ENCODE peak calls at places on chromosome 1, in ten cellular contexts. W is heart left ventricle; E is tibial nerve; A is Karpas-422; M is heart right ventricle; J is T-helper 2 cell; Z is aorta; T is activated CD4-positive, CD25-positive, alpha-beta regulatory T cell treated with anti-CD3 and anti-CD28 coated beads, Interleukin-2, amount 50 U/mL, for 16 hours; P is amniotic stem cell; N is smooth muscle cell of the brain vasculature. F is an unnamed sample.

GRCh38 chr1:43706598-43707190 is 642 bp upstream of the ST3GAL3 start:
- DNase-seq in W (no peak), E (no peak), A (peak), M (no peak), J (no peak), Z (no peak), T (no peak), P (no peak), N (no peak), F (peak)

GRCh38 chr1:103208844-103209243 is 100.5 kb upstream of the COL11A1 start:
- DNase-seq in W (no peak), E (no peak), A (no peak), M (no peak), J (no peak), Z (no peak), T (no peak), P (no peak), N (no peak), F (no peak)

GRCh38 chr1:214004795-214005194 is 17.0 kb downstream of the PROX1 start:
- DNase-seq in W (no peak), E (no peak), A (no peak), M (no peak), J (no peak), Z (no peak), T (no peak), P (no peak), N (no peak), F (no peak)

GRCh38 chr1:157119008-157119407 is 19.2 kb downstream of the ETV3 start:
- DNase-seq in W (no peak), E (no peak), A (no peak), M (no peak), J (no peak), Z (no peak), T (no peak), P (no peak), N (no peak), F (no peak)

GRCh38 chr1:166920561-166921475 is 44.8 kb upstream of the TADA1 start:
- DNase-seq in W (no peak), E (no peak), A (no peak), M (no peak), J (no peak), Z (no peak), T (no peak), P (no peak), N (no peak), F (no peak)

GRCh38 chr1:2174348-2175054 is 20.1 kb downstream of the FAAP20 start:
- DNase-seq in W (peak), E (peak), A (peak), M (no peak), J (no peak), Z (no peak), T (no peak), P (peak), N (no peak), F (peak)

GRCh38 chr1:168717906-168718891 is 10.8 kb downstream of the DPT start:
- DNase-seq in W (no peak), E (no peak), A (no peak), M (peak), J (no peak), Z (peak), T (no peak), P (no peak), N (no peak), F (no peak)

GRCh38 chr1:245687129-245687635 is 532.4 kb downstream of the KIF26B start:
- DNase-seq in W (no peak), E (no peak), A (peak), M (no peak), J (no peak), Z (no peak), T (no peak), P (no peak), N (no peak), F (no peak)

GRCh38 chr1:150066838-150067183 is 765 bp upstream of the VPS45 start:
- DNase-seq in W (peak), E (no peak), A (peak), M (peak), J (peak), Z (peak), T (peak), P (peak), N (peak), F (peak)

GRCh38 chr1:119841306-119841705 is 30.0 kb upstream of the REG4 start:
- DNase-seq in W (no peak), E (no peak), A (no peak), M (no peak), J (no peak), Z (no peak), T (no peak), P (no peak), N (no peak), F (no peak)

GRCh38 chr1:78091215-78091813 is 45.5 kb downstream of the GIPC2 start:
- DNase-seq in W (no peak), E (no peak), A (no peak), M (no peak), J (no peak), Z (no peak), T (no peak), P (no peak), N (no peak), F (no peak)

GRCh38 chr1:9844106-9844505 is 20.3 kb upstream of the CLSTN1 start:
- DNase-seq in W (no peak), E (no peak), A (no peak), M (no peak), J (no peak), Z (no peak), T (no peak), P (no peak), N (no peak), F (no peak)

GRCh38 chr1:164668451-164668850 is 109.5 kb downstream of the PBX1 start:
- DNase-seq in W (no peak), E (no peak), A (no peak), M (no peak), J (no peak), Z (no peak), T (no peak), P (no peak), N (no peak), F (no peak)

GRCh38 chr1:175073054-175073453 is 5.4 kb downstream of the TNN start:
- DNase-seq in W (no peak), E (peak), A (peak), M (no peak), J (no peak), Z (no peak), T (no peak), P (no peak), N (no peak), F (no peak)

GRCh38 chr1:219945795-219946194 is 17.4 kb upstream of the SLC30A10 start:
- DNase-seq in W (no peak), E (no peak), A (peak), M (no peak), J (no peak), Z (no peak), T (no peak), P (no peak), N (no peak), F (no peak)

F was measured in DMS79 treated with DMSO at 0.1 percent for 48 hours.